ENCODE peak calls at places on chromosome 4, in six cellular contexts. O, K, T, M, N and A are unnamed samples.

GRCh38 chr4:14701896-14702295 is 300.4 kb upstream of the CPEB2 start:
- DNase-seq in M (no peak), O (no peak), T (no peak), N (no peak), K (no peak), A (no peak)

GRCh38 chr4:182716207-182716606 is 201.0 kb downstream of the DCTD start:
- DNase-seq in T (no peak), M (no peak), N (no peak), K (no peak), O (no peak), A (no peak)

GRCh38 chr4:41207330-41207831 is 7.0 kb downstream of the APBB2 start:
- DNase-seq in N (no peak), K (no peak), M (no peak), T (no peak), O (no peak), A (no peak)

GRCh38 chr4:169314906-169315305 is 44.1 kb upstream of the SH3RF1 start:
- DNase-seq in K (peak; percentile 74), M (peak; percentile 70), T (peak; percentile 66), O (no peak), N (peak; percentile 87), A (no peak)

GRCh38 chr4:112343330-112343729 is 46.2 kb downstream of the ALPK1 start:
- DNase-seq in K (no peak), M (no peak), O (no peak), N (no peak), T (no peak), A (no peak)

GRCh38 chr4:15434086-15434485 is 6.3 kb downstream of the C1QTNF7 start:
- DNase-seq in M (no peak), T (no peak), O (no peak), N (no peak), K (no peak), A (no peak)

GRCh38 chr4:76305033-76305687 is 1.4 kb upstream of the STBD1 start:
- DNase-seq in T (no peak), K (no peak), O (no peak), N (no peak), M (no peak), A (no peak)

GRCh38 chr4:88958080-88958479 is 98.9 kb downstream of the FAM13A start:
- DNase-seq in T (no peak), O (no peak), M (no peak), N (no peak), K (no peak), A (no peak)

GRCh38 chr4:101205878-101206277 is 141.4 kb downstream of the PPP3CA start:
- DNase-seq in K (no peak), M (peak; percentile 63), O (no peak), N (no peak), T (no peak), A (no peak)

GRCh38 chr4:129140521-129140920 is 44.6 kb downstream of the C4orf33 start:
- DNase-seq in N (no peak), M (no peak), T (no peak), K (no peak), O (no peak), A (no peak)

GRCh38 chr4:138891610-138892009 is 124.0 kb upstream of the NOCT start:
- DNase-seq in O (no peak), K (no peak), M (no peak), T (no peak), N (no peak), A (no peak)

GRCh38 chr4:150591284-150591874 is 9.4 kb downstream of the MAB21L2 start:
- DNase-seq in M (no peak), O (no peak), N (no peak), K (no peak), T (no peak), A (no peak)

GRCh38 chr4:142358656-142359055 is 487.4 kb downstream of the INPP4B start:
- DNase-seq in M (no peak), T (no peak), O (no peak), N (no peak), K (no peak), A (no peak)

GRCh38 chr4:163111588-163111987 is 55.1 kb downstream of the NAF1 start:
- DNase-seq in T (no peak), K (no peak), O (no peak), N (no peak), M (peak; percentile 26), A (no peak)

GRCh38 chr4:186405957-186406356 is 140.0 kb downstream of the F11 start:
- DNase-seq in T (no peak), K (no peak), M (no peak), N (no peak), O (no peak), A (no peak)

GRCh38 chr4:157701695-157701994 is 471.2 kb downstream of the GASK1B start:
- DNase-seq in M (no peak), K (no peak), O (no peak), N (no peak), T (no peak), A (no peak)

GRCh38 chr4:146647615-146648383 is 9.1 kb downstream of the POU4F2 start:
- DNase-seq in N (no peak), T (no peak), M (no peak), O (no peak), K (no peak), A (no peak)

GRCh38 chr4:40189997-40190396 is 6.8 kb upstream of the RHOH start:
- DNase-seq in T (no peak), M (peak; percentile 11), N (no peak), O (no peak), K (no peak), A (no peak)

GRCh38 chr4:53855886-53856260 is 208.5 kb downstream of the CHIC2 start:
- DNase-seq in T (no peak), K (no peak), N (no peak), M (peak; percentile 91), O (peak; percentile 67), A (peak; percentile 82)

GRCh38 chr4:3388461-3389185 is 53.1 kb upstream of the HGFAC start:
- DNase-seq in M (peak; percentile 73), K (peak; percentile 69), N (peak; percentile 76), O (peak; percentile 53), T (no peak), A (peak; percentile 68)

GRCh38 chr4:119113033-119113655 is 22.5 kb upstream of the MYOZ2 start:
- DNase-seq in N (no peak), M (peak; percentile 96), T (no peak), K (no peak), O (peak; percentile 80), A (peak; percentile 93)